ENCODE peak calls at places on chromosomes 16 and 17, in four cellular contexts. K is mesendoderm, L is HCT116, M is Karpas-422. X is an unnamed sample.

GRCh38 chr17:70074991-70075390 is at the start of gene KCNJ16:
- DNase-seq in K (peak), L (no peak), M (no peak), X (no peak)

GRCh38 chr17:72462814-72463213 is 342.0 kb downstream of the SOX9 start:
- DNase-seq in K (no peak), L (no peak), M (no peak), X (no peak)

GRCh38 chr17:10186771-10187425 is 11.5 kb downstream of the GAS7 start:
- DNase-seq in K (no peak), L (no peak), M (no peak), X (no peak)

GRCh38 chr17:36661047-36661666 is 59.8 kb downstream of the MRM1 start:
- DNase-seq in K (no peak), L (no peak), M (no peak), X (no peak)

GRCh38 chr16:77171750-77172635 is 19.0 kb upstream of the MON1B start:
- DNase-seq in K (peak), L (peak), M (peak), X (peak)

GRCh38 chr16:20901068-20901440 is 483 bp downstream of the LYRM1 start:
- DNase-seq in K (peak), L (no peak), M (no peak), X (peak)

GRCh38 chr17:77563439-77564102 is 394.9 kb upstream of the TNRC6C start:
- DNase-seq in K (no peak), L (no peak), M (no peak), X (no peak)

GRCh38 chr16:48386559-48387312 is 1.5 kb upstream of the SIAH1 start:
- DNase-seq in K (no peak), L (no peak), M (no peak), X (no peak)

GRCh38 chr17:29178750-29179231 is 1.4 kb downstream of the MYO18A start:
- DNase-seq in K (peak), L (no peak), M (no peak), X (no peak)

GRCh38 chr16:82814059-82814458 is 187.3 kb downstream of the CDH13 start:
- DNase-seq in K (no peak), L (no peak), M (no peak), X (no peak)

GRCh38 chr16:35174006-35174405 is 1714.6 kb downstream of the TP53TG3F start:
- DNase-seq in K (no peak), L (no peak), M (no peak), X (no peak)

GRCh38 chr17:47615766-47616424 is 33.8 kb upstream of the KPNB1 start:
- DNase-seq in K (peak), L (peak), M (peak), X (no peak)

GRCh38 chr17:27540300-27541105 is 84.3 kb downstream of the KSR1 start:
- DNase-seq in K (no peak), L (no peak), M (no peak), X (no peak)

GRCh38 chr16:27439273-27440018 is 37.5 kb downstream of the IL21R start:
- DNase-seq in K (no peak), L (no peak), M (no peak), X (no peak)

GRCh38 chr17:72467841-72468653 is 347.2 kb downstream of the SOX9 start:
- DNase-seq in K (peak), L (no peak), M (peak), X (no peak)

DNA sequence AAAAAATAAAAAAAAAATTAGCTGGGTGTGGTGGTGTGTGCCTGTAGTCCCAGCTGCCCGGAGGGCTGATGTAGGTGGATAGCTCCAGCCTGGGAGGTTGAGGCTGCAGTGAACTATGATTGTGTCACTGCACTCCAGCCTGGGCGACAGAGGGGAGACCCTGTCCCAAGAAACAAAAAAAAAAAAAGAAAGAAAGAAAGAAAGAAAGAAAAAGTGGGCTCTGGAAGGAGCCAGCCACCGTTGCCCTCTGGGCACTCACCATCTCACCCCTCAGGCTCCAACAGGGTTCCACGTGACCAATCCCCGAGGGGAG is 87.3 kb upstream of the TOB1 start:
- DNase-seq in K (no peak), L (no peak), M (no peak), X (no peak)
- H3K9ac ChIP-seq in K (no peak), L (peak), M (no peak), X (no peak)

DNA sequence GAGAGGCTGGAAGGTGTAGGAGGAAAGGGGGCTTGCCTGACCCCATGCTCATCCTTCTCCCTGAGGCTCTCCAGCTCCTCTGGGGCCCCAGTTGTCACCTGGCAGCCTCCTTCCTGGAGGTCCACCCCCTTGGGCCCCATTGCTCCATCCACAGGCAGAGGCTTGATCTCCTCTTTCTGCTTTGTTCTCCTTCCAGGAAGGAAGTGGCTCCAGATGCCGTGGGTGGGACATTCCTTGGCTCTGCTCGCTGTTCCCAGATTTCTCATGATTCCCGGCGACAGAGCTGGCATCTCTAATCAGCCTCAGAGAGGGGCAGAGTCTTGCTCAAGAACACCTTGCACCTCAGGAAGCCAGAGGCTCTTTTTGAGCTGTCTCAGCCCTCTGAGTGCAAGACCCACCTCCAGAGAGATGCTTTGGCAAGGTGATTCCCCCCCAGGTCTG is 28.5 kb downstream of the CCR7 start:
- DNase-seq in K (no peak), L (no peak), M (no peak), X (no peak)
- H3K9ac ChIP-seq in K (no peak), L (peak), M (no peak), X (no peak)

DNA sequence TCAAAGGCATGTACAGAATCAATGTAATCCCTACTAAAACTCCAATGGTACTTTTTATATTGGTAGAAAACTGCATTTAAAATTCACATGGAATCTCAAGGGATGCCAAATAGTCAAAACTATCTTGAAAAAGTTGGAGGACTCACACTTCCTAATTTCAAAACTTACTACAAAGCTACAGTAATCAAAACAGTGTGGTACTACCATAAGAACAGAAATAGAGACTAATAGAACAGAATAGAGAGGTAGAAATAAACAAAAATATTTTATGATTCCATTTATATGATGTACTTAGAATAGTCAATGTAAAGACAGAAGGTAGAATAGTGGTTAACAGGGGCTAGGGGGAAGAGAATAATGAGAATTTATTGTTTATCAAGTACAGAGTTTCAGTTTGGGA is 8.8 kb downstream of the TRIM37 start:
- DNase-seq in K (no peak), L (no peak), M (no peak), X (no peak)
- H3K9ac ChIP-seq in K (no peak), L (no peak), M (no peak), X (no peak)

DNA sequence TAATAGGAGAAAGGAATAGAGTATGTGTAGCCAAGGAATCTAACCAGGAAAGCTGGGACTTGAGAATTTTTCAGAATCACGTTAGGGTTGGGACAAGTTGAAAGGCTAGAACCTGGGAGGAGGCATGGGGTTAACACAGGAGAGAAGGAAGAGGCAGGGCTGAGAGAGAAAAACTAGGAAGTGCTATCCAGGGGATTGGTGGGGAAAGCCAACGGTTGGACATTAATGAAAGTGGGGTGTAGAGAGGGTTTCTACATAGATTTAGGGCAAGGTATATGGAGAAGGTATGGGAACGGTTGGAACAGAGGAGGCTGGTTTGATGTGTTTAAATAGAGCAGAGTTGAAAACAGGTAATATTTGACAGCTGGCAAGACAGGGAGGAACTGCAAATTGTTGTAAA is 2.7 kb downstream of the SRRM2 start:
- DNase-seq in K (no peak), L (no peak), M (no peak), X (no peak)
- H3K9ac ChIP-seq in K (peak), L (peak), M (peak), X (peak)

DNA sequence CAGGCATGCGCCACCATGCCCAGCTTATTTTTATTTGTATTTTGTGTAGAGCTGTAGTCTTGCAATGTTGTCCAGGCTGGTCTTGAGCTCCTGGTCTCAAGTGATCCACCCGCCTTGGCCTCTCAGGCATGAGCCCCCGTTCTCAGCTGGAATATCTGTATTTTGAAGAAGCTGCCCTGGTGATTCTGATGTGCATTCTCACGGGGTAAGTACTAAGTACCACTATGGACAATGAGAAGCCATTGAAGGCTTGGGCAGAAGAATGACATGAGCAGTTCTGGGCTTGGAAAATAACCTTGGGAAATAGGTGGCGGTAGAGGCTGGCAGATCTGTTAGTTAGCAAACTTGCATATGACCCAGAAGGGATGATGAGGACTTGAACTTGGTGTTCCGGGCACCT is 15.6 kb upstream of the NKD1 start:
- DNase-seq in K (no peak), L (no peak), M (no peak), X (no peak)
- H3K9ac ChIP-seq in K (no peak), L (no peak), M (no peak), X (no peak)

GRCh38 chr17:59355695-59356323 is 24.4 kb downstream of the YPEL2 start:
- DNase-seq in K (no peak), L (no peak), M (no peak), X (no peak)

GRCh38 chr17:59355030-59355694 is 23.7 kb downstream of the YPEL2 start:
- DNase-seq in K (no peak), L (peak), M (no peak), X (no peak)

GRCh38 chr17:59357219-59357699 is 25.8 kb downstream of the YPEL2 start:
- DNase-seq in K (no peak), L (no peak), M (no peak), X (no peak)

GRCh38 chr17:59356543-59357218 is 25.2 kb downstream of the YPEL2 start:
- DNase-seq in K (no peak), L (no peak), M (no peak), X (no peak)

DNA sequence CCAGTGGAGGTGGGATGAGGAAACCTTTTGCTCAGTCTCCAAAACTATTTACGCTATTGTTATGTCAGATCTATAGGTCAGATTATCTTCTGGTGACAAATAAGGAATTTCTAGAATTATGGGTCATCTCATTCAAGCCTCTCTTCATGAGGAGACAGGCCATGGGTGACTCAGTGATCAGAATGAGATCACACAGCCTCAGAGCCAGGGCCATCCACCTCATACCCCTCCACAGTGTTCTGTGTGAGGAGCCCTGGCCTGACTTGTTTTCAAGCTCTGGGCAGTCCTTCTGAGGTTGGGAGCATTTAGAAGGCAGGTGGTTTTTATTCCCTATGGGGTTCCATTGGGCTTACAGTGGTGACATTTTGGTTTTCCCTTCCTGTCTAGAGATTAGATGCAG is 26.5 kb downstream of the YPEL2 start:
- DNase-seq in K (no peak), L (no peak), M (no peak), X (no peak)
- H3K9ac ChIP-seq in K (no peak), L (no peak), M (no peak), X (no peak)

DNA sequence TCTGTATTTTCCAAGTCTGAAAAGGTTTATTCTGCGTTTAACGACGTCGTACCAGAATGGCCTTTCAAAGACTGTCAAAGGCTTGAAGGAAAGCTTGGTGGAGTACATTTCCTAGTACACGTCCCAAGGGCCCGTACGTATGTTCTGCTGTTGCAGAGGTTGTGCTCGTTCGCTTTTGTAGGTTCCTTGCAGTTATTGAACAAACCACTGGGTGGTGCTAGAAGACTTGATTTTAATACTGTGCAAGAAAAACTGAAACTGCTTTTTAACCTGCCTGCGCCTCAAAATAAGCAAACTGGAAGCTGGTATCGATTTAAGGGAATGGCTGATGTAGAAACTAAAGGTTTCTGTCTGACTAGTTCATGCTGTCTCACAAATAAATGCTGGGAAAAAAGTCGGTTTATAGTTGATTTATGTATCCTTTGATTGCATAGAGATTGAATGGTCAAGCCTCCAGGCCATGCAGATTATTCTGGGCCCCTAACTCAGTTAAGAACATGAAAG is 54.6 kb downstream of the USP10 start:
- DNase-seq in K (peak), L (peak), M (peak), X (peak)
- H3K9ac ChIP-seq in K (no peak), L (no peak), M (no peak), X (no peak)

GRCh38 chr16:13148836-13149235 is 247.4 kb downstream of the SHISA9 start:
- DNase-seq in K (no peak), L (no peak), M (no peak), X (no peak)

GRCh38 chr16:13158427-13158826 is 257.0 kb downstream of the SHISA9 start:
- DNase-seq in K (no peak), L (no peak), M (no peak), X (no peak)

GRCh38 chr16:13154799-13155198 is 253.4 kb downstream of the SHISA9 start:
- DNase-seq in K (no peak), L (no peak), M (no peak), X (no peak)

GRCh38 chr16:13150181-13150885 is 248.9 kb downstream of the SHISA9 start:
- DNase-seq in K (no peak), L (no peak), M (no peak), X (no peak)

DNA sequence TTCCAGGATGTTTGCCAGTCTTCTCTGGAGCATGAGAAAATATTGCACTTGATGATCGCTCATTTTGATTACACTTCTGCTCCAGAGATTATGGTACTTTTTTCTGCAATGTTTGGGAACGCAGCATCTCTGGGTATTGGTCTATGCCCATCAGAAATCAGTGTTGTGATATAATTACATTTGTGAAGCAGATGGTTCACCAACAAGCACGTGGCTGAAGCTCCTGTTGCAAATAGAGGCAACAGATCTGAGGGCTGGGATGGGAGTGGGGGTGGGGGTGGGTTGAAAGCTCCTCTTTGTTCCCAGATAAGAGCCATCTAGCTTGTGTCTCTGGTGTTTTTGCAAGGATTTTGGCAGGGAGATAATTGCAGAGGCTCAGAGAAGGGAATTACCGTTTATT is 252.3 kb downstream of the SHISA9 start:
- DNase-seq in K (peak), L (no peak), M (no peak), X (no peak)
- H3K9ac ChIP-seq in K (no peak), L (no peak), M (no peak), X (no peak)

GRCh38 chr16:10387378-10387681 is 1.5 kb downstream of the ATF7IP2 start:
- DNase-seq in K (no peak), L (no peak), M (no peak), X (no peak)
- H3K9ac ChIP-seq in K (peak), L (no peak), M (no peak), X (no peak)

DNA sequence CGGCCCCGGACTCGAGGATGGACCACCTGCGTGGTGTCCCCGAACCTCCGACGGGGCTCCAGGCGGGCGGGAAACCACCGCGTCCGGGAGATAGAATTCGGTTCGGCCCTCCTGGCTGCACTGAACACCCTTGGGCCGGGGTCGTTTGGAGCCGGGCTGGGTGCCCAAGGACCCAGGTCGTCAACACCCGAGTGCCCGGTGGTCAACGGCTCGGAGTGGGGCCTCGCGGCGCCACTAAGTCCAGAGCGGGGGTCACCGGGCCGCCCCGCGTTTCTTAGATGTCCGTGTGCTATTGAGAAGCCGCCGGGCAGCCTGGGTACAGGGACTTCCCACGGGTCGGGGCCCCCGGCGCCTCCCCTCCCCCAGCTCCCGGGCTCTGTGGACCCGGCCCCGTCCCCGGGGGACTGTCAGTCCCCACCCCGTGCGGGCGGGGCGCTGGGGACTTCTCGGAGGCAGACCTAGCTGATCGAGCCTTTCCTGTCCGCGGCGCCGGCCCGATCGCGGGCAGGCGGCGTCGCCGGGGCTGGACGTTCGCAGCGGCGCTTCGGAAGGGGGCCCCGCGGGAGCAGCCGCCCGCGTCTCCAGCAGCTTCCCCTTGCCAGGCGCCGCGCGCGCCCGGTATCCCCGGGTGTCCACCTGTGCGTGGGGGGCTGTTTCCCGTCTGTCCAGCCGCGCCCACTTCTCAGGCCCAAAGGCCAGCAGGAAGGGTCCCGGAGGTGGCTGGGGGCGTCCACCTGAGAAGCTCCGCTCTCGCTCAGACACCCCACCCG is 655 bp upstream of the NPTX1 start:
- DNase-seq in K (no peak), L (no peak), M (no peak), X (no peak)
- H3K9ac ChIP-seq in K (no peak), L (no peak), M (no peak), X (peak)